ENCODE peak calls at places on chromosomes 4 and X, in five cellular contexts. F, Z, Y, A and V are unnamed samples.
A peak's percentile ranks its signal among the peaks of the same experiment; 100 is the strongest.

GRCh38 chrX:137945470-137945869 is 379.5 kb downstream of the ZIC3 start:
- DNase-seq in F (no peak), Z (no peak), Y (no peak), A (no peak), V (no peak)

GRCh38 chr4:117577686-117578085 is 456.6 kb upstream of the NDST3 start:
- DNase-seq in F (no peak), Z (no peak), Y (no peak), A (no peak), V (no peak)

GRCh38 chrX:34770511-34770910 is 113.4 kb upstream of the TMEM47 start:
- DNase-seq in F (no peak), Z (no peak), Y (no peak), A (no peak), V (no peak)

GRCh38 chrX:69280956-69281355 is 115.7 kb upstream of the PJA1 start:
- DNase-seq in F (no peak), Z (no peak), Y (peak; percentile 17), A (no peak), V (no peak)

GRCh38 chr4:102064747-102065442 is 274.4 kb downstream of the BANK1 start:
- DNase-seq in F (no peak), Z (no peak), Y (no peak), A (no peak), V (no peak)

GRCh38 chr4:112361181-112361791 is 64.1 kb downstream of the ALPK1 start:
- DNase-seq in F (no peak), Z (peak; percentile 64), Y (no peak), A (peak; percentile 40), V (no peak)

GRCh38 chr4:166481739-166482138 is 608.7 kb downstream of the TLL1 start:
- DNase-seq in F (no peak), Z (no peak), Y (no peak), A (no peak), V (no peak)

GRCh38 chr4:183443609-183444148 is 757 bp upstream of the CDKN2AIP start:
- DNase-seq in F (peak; percentile 32), Z (no peak), Y (peak; percentile 63), A (peak; percentile 60), V (peak; percentile 63)

GRCh38 chr4:156677136-156677535 is 294.5 kb downstream of the PDGFC start:
- DNase-seq in F (no peak), Z (peak; percentile 63), Y (peak; percentile 21), A (no peak), V (peak; percentile 30)

DNA sequence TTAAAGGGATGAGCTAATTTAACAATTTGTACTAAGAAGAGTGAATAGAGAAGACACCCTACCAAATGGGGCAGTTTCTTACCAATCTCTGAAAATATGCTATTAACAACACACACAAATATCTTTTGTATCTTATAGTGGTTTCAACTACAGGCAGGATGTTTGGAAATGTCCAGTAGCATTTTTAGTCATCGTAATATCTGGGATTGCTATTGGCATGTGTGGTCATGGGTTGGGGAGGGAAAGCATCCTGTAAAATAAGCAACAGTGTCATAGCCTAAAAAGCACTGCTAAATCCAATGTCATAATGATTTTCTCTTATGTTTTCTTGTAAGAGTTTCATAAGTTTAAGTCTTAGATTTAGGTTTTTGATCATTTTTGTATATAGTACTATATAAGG is 29.3 kb upstream of the ABCG2 start:
- DNase-seq in F (no peak), Z (no peak), Y (no peak), A (no peak), V (no peak)
- TF ChIP-seq CTCF in F (no peak), Z (no peak), Y (no peak), A (no peak), V (no peak)

GRCh38 chr4:173169178-173169427 is 492 bp downstream of the GALNT7 start:
- DNase-seq in F (no peak), Z (peak; percentile 70), Y (no peak), A (no peak), V (no peak)
- TF ChIP-seq CTCF in F (no peak), Z (no peak), Y (no peak), A (no peak), V (no peak)

GRCh38 chr4:68929076-68929737 is 22.4 kb downstream of the UGT2A3 start:
- DNase-seq in F (no peak), Z (no peak), Y (no peak), A (no peak), V (no peak)
- TF ChIP-seq CTCF in F (no peak), Z (no peak), Y (no peak), A (no peak), V (no peak)

GRCh38 chr4:147863111-147863747 is 131.3 kb downstream of the ARHGAP10 start:
- DNase-seq in F (no peak), Z (no peak), Y (no peak), A (no peak), V (no peak)
- TF ChIP-seq CTCF in F (no peak), Z (no peak), Y (no peak), A (no peak), V (no peak)

GRCh38 chrX:4110964-4111363 is 397.5 kb upstream of the PRKX start:
- DNase-seq in F (no peak), Z (no peak), Y (no peak), A (no peak), V (no peak)
- TF ChIP-seq CTCF in F (no peak), Z (peak; percentile 42), Y (no peak), A (no peak), V (no peak)

DNA sequence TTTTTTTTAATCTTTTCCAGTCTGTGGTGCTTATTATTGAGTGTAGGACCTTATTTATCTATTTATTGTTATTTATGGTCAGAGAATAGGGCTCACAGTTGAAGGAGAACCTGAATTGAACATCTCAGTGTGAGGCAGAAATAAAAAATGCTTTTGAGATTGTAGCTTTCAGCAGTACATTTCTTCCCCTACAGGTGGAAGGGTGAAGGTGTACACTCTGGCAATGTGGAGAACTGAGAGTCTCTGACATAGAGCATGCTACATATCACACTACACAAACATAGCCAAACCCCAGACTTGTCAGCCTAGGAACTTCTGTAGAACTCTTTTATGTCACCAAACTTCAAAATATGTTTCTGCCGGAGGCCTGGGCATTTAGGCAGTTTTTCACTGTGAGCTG is 140.2 kb downstream of the STIM2 start:
- DNase-seq in F (no peak), Z (no peak), Y (no peak), A (peak; percentile 45), V (no peak)
- TF ChIP-seq CTCF in F (no peak), Z (peak; percentile 25), Y (peak; percentile 51), A (peak; percentile 65), V (no peak)

GRCh38 chrX:131795442-131796229 is 227.5 kb upstream of the STK26 start:
- DNase-seq in F (no peak), Z (no peak), Y (no peak), A (no peak), V (no peak)

GRCh38 chrX:131792356-131792749 is 230.7 kb upstream of the STK26 start:
- DNase-seq in F (peak; percentile 61), Z (no peak), Y (peak; percentile 92), A (no peak), V (no peak)

GRCh38 chrX:131789664-131790063 is 233.4 kb upstream of the STK26 start:
- DNase-seq in F (no peak), Z (no peak), Y (no peak), A (no peak), V (no peak)

GRCh38 chrX:131791608-131792355 is 231.3 kb upstream of the STK26 start:
- DNase-seq in F (no peak), Z (no peak), Y (no peak), A (no peak), V (no peak)

GRCh38 chrX:131792789-131793462 is 230.2 kb upstream of the STK26 start:
- DNase-seq in F (peak; percentile 45), Z (no peak), Y (peak; percentile 88), A (no peak), V (peak; percentile 4)
- TF ChIP-seq CTCF in F (peak; percentile 58), Z (no peak), Y (peak; percentile 62), A (no peak), V (no peak)

DNA sequence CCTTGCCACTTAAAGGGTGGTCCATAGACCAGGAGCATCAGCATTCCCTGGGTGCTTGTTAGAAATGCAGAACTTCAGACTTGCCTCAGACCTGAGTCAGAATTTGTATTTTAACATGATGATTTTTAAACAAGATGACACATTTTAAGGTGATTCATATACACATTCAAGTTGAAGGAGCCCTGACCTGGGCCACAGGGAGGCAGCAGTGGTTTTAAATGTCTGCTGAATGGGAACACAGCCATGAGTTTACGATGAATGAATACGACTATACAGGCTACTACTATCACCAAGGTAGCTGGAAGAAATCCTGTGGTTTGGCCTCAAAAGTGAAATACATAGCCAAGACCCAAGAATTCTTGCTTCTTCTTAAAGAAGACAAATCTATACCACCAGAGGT is 2.9 kb downstream of the HDAC8 start:
- DNase-seq in F (no peak), Z (no peak), Y (no peak), A (no peak), V (no peak)
- TF ChIP-seq CTCF in F (no peak), Z (no peak), Y (peak; percentile 22), A (no peak), V (no peak)

GRCh38 chrX:111264397-111264796 is 5.9 kb downstream of the CAPN6 start:
- DNase-seq in F (no peak), Z (no peak), Y (no peak), A (no peak), V (no peak)
- TF ChIP-seq CTCF in F (no peak), Z (peak; percentile 30), Y (no peak), A (no peak), V (no peak)

GRCh38 chrX:51459125-51459524 is 37.3 kb downstream of the NUDT11 start:
- DNase-seq in F (no peak), Z (peak; percentile 52), Y (no peak), A (no peak), V (peak; percentile 10)
- TF ChIP-seq CTCF in F (peak; percentile 16), Z (peak; percentile 61), Y (peak; percentile 46), A (peak; percentile 15), V (peak; percentile 40)